ENCODE peak calls at places on chromosomes 3 and 15, in six cellular contexts. L is RWPE1; B is CD8-positive, alpha-beta T cell; D is fibroblast of pulmonary artery; Q is uterus; N is thoracic aorta. V is an unnamed sample.

GRCh38 chr3:107235923-107236315 is 141.3 kb upstream of the CCDC54 start:
- DNase-seq in L (peak; percentile 86), B (peak; percentile 6), D (peak; percentile 96), Q (peak; percentile 33), N (no peak), V (no peak)

GRCh38 chr15:72173864-72174550 is 23.6 kb downstream of the GRAMD2A start:
- DNase-seq in L (no peak), B (no peak), D (no peak), Q (no peak), N (no peak), V (no peak)

GRCh38 chr15:89758283-89758682 is 7.2 kb upstream of the MESP1 start:
- DNase-seq in L (no peak), B (no peak), D (no peak), Q (no peak), N (no peak), V (no peak)

GRCh38 chr15:86591994-86592746 is 512.5 kb downstream of the AGBL1 start:
- DNase-seq in L (no peak), B (no peak), D (no peak), Q (peak; percentile 29), N (no peak), V (no peak)

GRCh38 chr3:172629470-172629869 is 81.4 kb downstream of the NCEH1 start:
- DNase-seq in L (no peak), B (no peak), D (peak; percentile 39), Q (no peak), N (no peak), V (no peak)

GRCh38 chr15:55990986-55991385 is 2.4 kb downstream of the NEDD4 start:
- DNase-seq in L (no peak), B (no peak), D (peak; percentile 14), Q (no peak), N (no peak), V (no peak)

GRCh38 chr3:124315215-124316033 is 323.5 kb upstream of the ROPN1 start:
- DNase-seq in L (peak; percentile 34), B (no peak), D (peak; percentile 16), Q (no peak), N (peak; percentile 21), V (no peak)

GRCh38 chr15:89114974-89115373 is 26.7 kb downstream of the ABHD2 start:
- DNase-seq in L (no peak), B (no peak), D (peak; percentile 81), Q (peak; percentile 56), N (no peak), V (no peak)

GRCh38 chr3:123479891-123480290 is 31.0 kb upstream of the ADCY5 start:
- DNase-seq in L (no peak), B (no peak), D (no peak), Q (no peak), N (no peak), V (no peak)

GRCh38 chr3:179949428-179949827 is 87.3 kb downstream of the PEX5L start:
- DNase-seq in L (no peak), B (no peak), D (no peak), Q (no peak), N (no peak), V (no peak)

GRCh38 chr15:78992416-78993256 is 47.8 kb upstream of the CTSH start:
- DNase-seq in L (no peak), B (no peak), D (peak; percentile 45), Q (no peak), N (no peak), V (no peak)

GRCh38 chr15:62895905-62896316 is 146.6 kb upstream of the TPM1 start:
- DNase-seq in L (peak; percentile 59), B (no peak), D (peak; percentile 86), Q (no peak), N (no peak), V (no peak)

GRCh38 chr15:48963524-48964113 is at the start of gene SHC4:
- DNase-seq in L (peak; percentile 92), B (no peak), D (peak; percentile 88), Q (peak; percentile 65), N (no peak), V (no peak)

GRCh38 chr15:77012868-77013267 is 17.9 kb downstream of the PSTPIP1 start:
- DNase-seq in L (no peak), B (peak; percentile 50), D (no peak), Q (no peak), N (no peak), V (no peak)

GRCh38 chr3:42663581-42664442 is 10.3 kb downstream of the ZBTB47 start:
- DNase-seq in L (no peak), B (no peak), D (no peak), Q (no peak), N (no peak), V (no peak)

GRCh38 chr3:98602078-98602678 is 8.8 kb upstream of the CPOX start:
- DNase-seq in L (peak; percentile 45), B (no peak), D (peak; percentile 86), Q (no peak), N (no peak), V (no peak)

GRCh38 chr15:71151061-71151460 is 35.8 kb downstream of the THSD4 start:
- DNase-seq in L (no peak), B (no peak), D (peak; percentile 32), Q (no peak), N (no peak), V (no peak)

GRCh38 chr3:186382217-186382885 is 20.3 kb upstream of the DGKG start:
- DNase-seq in L (no peak), B (no peak), D (no peak), Q (no peak), N (no peak), V (no peak)

GRCh38 chr3:23283625-23284024 is 80.5 kb downstream of the UBE2E2 start:
- DNase-seq in L (no peak), B (no peak), D (no peak), Q (no peak), N (no peak), V (no peak)

GRCh38 chr15:39142500-39142899 is 438.4 kb upstream of the THBS1 start:
- DNase-seq in L (no peak), B (no peak), D (no peak), Q (no peak), N (no peak), V (no peak)

GRCh38 chr3:106814231-106814630 is 563.0 kb upstream of the CCDC54 start:
- DNase-seq in L (no peak), B (no peak), D (peak; percentile 27), Q (no peak), N (no peak), V (no peak)

GRCh38 chr3:69542265-69543079 is 156.6 kb upstream of the FRMD4B start:
- DNase-seq in L (peak; percentile 51), B (no peak), D (no peak), Q (no peak), N (no peak), V (no peak)

GRCh38 chr3:135514064-135514455 is 451.5 kb upstream of the PPP2R3A start:
- DNase-seq in L (no peak), B (no peak), D (no peak), Q (no peak), N (no peak), V (no peak)

GRCh38 chr3:31369637-31370036 is 163.1 kb upstream of the STT3B start:
- DNase-seq in L (no peak), B (no peak), D (peak; percentile 60), Q (no peak), N (no peak), V (no peak)

GRCh38 chr3:31361391-31362273 is 171.1 kb upstream of the STT3B start:
- DNase-seq in L (no peak), B (no peak), D (peak; percentile 66), Q (no peak), N (no peak), V (no peak)

GRCh38 chr3:31364188-31364587 is 168.5 kb upstream of the STT3B start:
- DNase-seq in L (no peak), B (no peak), D (no peak), Q (no peak), N (no peak), V (no peak)

GRCh38 chr3:31370093-31370666 is 162.5 kb upstream of the STT3B start:
- DNase-seq in L (no peak), B (no peak), D (no peak), Q (no peak), N (no peak), V (no peak)

GRCh38 chr3:31364711-31365110 is 168.0 kb upstream of the STT3B start:
- DNase-seq in L (no peak), B (no peak), D (peak; percentile 70), Q (no peak), N (no peak), V (no peak)
- TF ChIP-seq CTCF in L (no peak), B (no peak), D (no peak), Q (no peak), N (no peak), V (no peak)

DNA sequence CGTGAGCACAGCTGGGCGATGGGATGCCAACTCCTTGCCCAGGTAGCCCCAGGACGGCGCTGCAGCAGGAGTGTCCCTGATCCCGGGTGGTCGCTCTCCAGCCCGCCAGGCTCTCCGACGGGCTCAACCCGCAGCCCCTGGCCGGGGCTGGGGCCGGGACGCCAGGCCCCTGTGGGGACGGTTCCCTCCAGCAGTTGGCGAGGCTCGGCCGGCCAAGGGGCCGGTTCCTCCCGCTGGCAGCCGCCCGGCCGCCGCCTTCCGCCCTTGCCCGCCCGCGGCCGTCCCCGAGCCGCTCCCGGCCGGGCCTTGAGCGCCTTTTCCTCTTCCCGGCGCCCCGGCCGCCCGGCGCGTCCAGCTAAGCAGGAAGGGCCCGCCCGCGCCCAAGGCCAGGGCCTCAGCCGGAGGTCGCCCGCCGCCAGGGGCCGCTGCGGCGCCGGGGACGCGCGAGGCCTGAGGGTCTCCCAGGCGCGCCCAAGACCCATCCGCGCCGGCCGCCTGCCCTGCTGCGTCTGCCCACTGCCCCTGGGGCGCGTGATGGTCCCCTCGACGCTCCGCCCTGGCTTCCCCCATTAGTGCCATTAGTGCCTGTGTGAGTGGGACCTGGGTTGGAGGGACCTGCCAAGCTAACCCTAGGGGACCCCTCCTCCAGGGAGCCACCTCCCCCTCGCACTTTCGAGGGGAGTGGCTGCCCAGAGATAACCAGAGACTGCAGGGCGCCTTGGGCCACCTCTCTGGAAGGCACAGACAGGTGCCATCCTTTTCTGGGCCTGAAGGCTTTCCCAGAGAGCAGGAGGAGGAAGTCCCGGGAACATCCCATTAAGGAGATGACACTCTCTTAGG is 106.4 kb downstream of the FBLN2 start:
- DNase-seq in L (peak; percentile 52), B (no peak), D (peak; percentile 38), Q (no peak), N (no peak), V (no peak)
- TF ChIP-seq CTCF in L (peak; percentile 72), B (peak; percentile 43), D (no peak), Q (peak; percentile 58), N (no peak), V (peak; percentile 42)

DNA sequence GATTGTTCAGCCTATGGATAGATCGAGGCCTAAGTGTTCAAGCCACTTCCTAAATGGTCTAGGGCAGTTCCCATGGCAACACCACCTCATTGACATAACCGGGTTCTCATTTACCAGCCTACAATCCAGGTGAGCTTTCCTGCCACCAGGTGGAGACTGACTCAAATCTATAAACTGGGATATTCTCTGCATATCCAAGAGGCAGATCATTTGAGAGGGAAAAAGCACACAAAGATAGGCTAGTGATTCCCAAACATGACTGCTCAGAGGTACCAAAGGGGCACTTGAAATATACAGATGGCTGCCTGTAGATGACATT is 141.3 kb upstream of the PROK2 start:
- DNase-seq in L (peak; percentile 55), B (no peak), D (peak; percentile 7), Q (no peak), N (no peak), V (no peak)
- TF ChIP-seq CTCF in L (no peak), B (no peak), D (peak; percentile 28), Q (peak; percentile 16), N (no peak), V (no peak)

DNA sequence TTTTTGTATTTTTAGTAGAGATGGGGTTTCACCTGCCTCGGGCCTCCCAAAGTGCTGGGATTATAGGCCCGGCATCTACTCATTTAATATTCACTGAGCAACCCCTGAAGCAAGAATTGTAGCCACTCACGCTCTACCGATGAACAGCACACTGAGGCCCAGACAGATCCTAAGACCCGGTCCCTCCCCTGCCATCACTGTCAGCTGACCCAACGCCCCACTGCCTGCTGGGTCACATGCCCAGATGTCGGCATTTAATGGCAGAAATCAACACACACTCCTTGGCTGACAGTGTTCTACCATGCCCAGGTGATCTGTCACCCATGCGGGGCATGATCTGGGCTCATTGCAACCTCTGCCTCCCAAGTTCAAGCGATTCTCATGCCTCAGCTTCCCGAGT is 3.2 kb upstream of the TMEM89 start:
- DNase-seq in L (no peak), B (no peak), D (no peak), Q (no peak), N (no peak), V (no peak)
- TF ChIP-seq CTCF in L (no peak), B (no peak), D (no peak), Q (no peak), N (no peak), V (no peak)

V was measured in CD14-positive monocyte.